ENCODE peak calls at places on chromosomes 3 and 15, in four cellular contexts. H, R, E and C are unnamed samples. For H3K4me1, the result is how much of the 10 kb centered on the place peaks cover.

GRCh38 chr3:121748638-121749275 is 784 bp downstream of the GOLGB1 start:
- DNase-seq in H (no peak), R (no peak), E (no peak), C (peak)

GRCh38 chr3:38992117-38992779 is 59.5 kb downstream of the SCN11A start:
- DNase-seq in H (no peak), R (no peak), E (no peak), C (no peak)

GRCh38 chr3:171206283-171206682 is 179.8 kb upstream of the SLC2A2 start:
- DNase-seq in H (no peak), R (no peak), E (no peak), C (no peak)

GRCh38 chr3:134754768-134755559 is 40.1 kb upstream of the EPHB1 start:
- DNase-seq in H (no peak), R (no peak), E (peak), C (peak)

GRCh38 chr3:113287818-113288648 is 76.7 kb downstream of the BOC start:
- DNase-seq in H (peak), R (peak), E (peak), C (no peak)

GRCh38 chr3:17032407-17033034 is 147.8 kb downstream of the PLCL2 start:
- DNase-seq in H (no peak), R (no peak), E (no peak), C (no peak)

GRCh38 chr3:75295013-75295412 is 369.1 kb upstream of the FRG2C start:
- DNase-seq in H (no peak), R (no peak), E (no peak), C (no peak)

GRCh38 chr3:71752911-71753715 is 542 bp upstream of the GPR27 start:
- DNase-seq in H (no peak), R (no peak), E (no peak), C (no peak)

GRCh38 chr15:39394534-39394933 is 186.3 kb upstream of the THBS1 start:
- DNase-seq in H (no peak), R (no peak), E (no peak), C (no peak)

GRCh38 chr3:119323401-119324107 is 29.4 kb downstream of the ARHGAP31 start:
- DNase-seq in H (no peak), R (no peak), E (no peak), C (no peak)

GRCh38 chr15:65130941-65131340 is 2.7 kb downstream of the PDCD7 start:
- DNase-seq in H (no peak), R (no peak), E (no peak), C (no peak)

GRCh38 chr15:100372695-100373036 is 30.9 kb upstream of the ADAMTS17 start:
- DNase-seq in H (peak), R (no peak), E (peak), C (no peak)

GRCh38 chr15:50051811-50052419 is 67.1 kb downstream of the ATP8B4 start:
- DNase-seq in H (peak), R (peak), E (peak), C (peak)

GRCh38 chr3:101780661-101781060 is 1.6 kb downstream of the NXPE3 start:
- DNase-seq in H (peak), R (no peak), E (no peak), C (peak)

GRCh38 chr15:83571820-83572707 is 81.9 kb upstream of the ADAMTSL3 start:
- DNase-seq in H (no peak), R (no peak), E (no peak), C (no peak)

GRCh38 chr3:119700269-119700919 is 2.4 kb upstream of the CFAP91 start:
- DNase-seq in H (no peak), R (peak), E (no peak), C (no peak)

GRCh38 chr3:123660276-123660675 is 75.4 kb upstream of the HACD2 start:
- DNase-seq in H (no peak), R (no peak), E (no peak), C (no peak)

GRCh38 chr3:67018789-67019525 is 20.9 kb downstream of the KBTBD8 start:
- DNase-seq in H (no peak), R (no peak), E (no peak), C (no peak)

GRCh38 chr3:67015702-67016500 is 17.8 kb downstream of the KBTBD8 start:
- DNase-seq in H (no peak), R (no peak), E (no peak), C (no peak)

GRCh38 chr3:67018105-67018788 is 20.1 kb downstream of the KBTBD8 start:
- DNase-seq in H (peak), R (peak), E (no peak), C (no peak)

GRCh38 chr3:67017211-67017610 is 19.1 kb downstream of the KBTBD8 start:
- DNase-seq in H (no peak), R (no peak), E (no peak), C (no peak)

GRCh38 chr3:67016522-67017080 is 18.5 kb downstream of the KBTBD8 start:
- DNase-seq in H (no peak), R (no peak), E (no peak), C (no peak)
- TF ChIP-seq POLR2A in H (no peak), R (no peak), E (no peak), C (no peak)

GRCh38 chr3:195893121-195893449 is 15.3 kb downstream of the TNK2 start:
- DNase-seq in H (no peak), R (peak), E (no peak), C (no peak)
- H3K4me1 ChIP-seq in H (under half), R (half or more), E (under half), C (half or more)

GRCh38 chr3:179266701-179267211 is 15.8 kb upstream of the KCNMB3 start:
- DNase-seq in H (no peak), R (peak), E (no peak), C (no peak)

GRCh38 chr3:179265875-179266274 is 15.0 kb upstream of the KCNMB3 start:
- DNase-seq in H (no peak), R (no peak), E (no peak), C (no peak)

GRCh38 chr3:179269152-179269707 is 18.3 kb upstream of the KCNMB3 start:
- DNase-seq in H (no peak), R (no peak), E (no peak), C (no peak)

GRCh38 chr3:179265092-179265491 is 14.2 kb upstream of the KCNMB3 start:
- DNase-seq in H (no peak), R (no peak), E (no peak), C (no peak)

DNA sequence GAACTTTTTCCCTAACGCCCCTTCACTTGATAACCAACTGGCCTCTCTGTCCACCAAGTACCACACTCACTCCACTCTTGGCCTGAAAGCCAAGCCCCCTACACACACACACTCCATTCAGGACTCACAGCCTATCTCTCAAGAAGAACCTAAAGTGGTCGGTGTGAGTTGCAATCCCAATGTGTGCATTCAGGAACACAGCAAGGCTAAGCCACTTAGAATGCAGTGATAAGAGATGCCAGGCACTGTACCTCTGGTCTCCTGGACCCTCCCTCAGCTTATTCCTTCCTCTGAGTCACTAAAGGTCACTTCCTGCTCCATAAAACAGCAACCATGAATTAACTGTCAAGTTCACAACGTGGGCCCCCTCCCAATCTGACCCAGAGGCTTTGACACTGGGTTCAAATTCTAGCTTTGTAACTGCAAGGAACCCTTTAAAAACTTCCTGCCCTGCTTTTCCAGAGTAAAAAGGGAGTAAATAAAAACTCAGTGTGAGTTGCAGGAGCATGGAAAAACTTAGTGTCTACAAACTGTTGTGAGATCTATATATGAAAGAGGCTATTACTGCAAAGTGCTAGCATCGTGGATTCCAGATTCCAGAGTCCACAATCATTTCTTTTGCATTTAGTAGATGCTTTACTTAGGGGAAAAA is 17.6 kb upstream of the KCNMB3 start:
- DNase-seq in H (no peak), R (no peak), E (no peak), C (no peak)
- TF ChIP-seq POLR2A in H (no peak), R (no peak), E (no peak), C (no peak)

GRCh38 chr3:141085331-141086047 is 34.3 kb downstream of the SPSB4 start:
- DNase-seq in H (no peak), R (no peak), E (no peak), C (no peak)
- H3K4me1 ChIP-seq in H (under half), R (under half), E (under half), C (under half)

GRCh38 chr3:127549826-127550487 is 40.6 kb downstream of the TPRA1 start:
- DNase-seq in H (no peak), R (no peak), E (no peak), C (no peak)

GRCh38 chr3:127546517-127546916 is 44.0 kb downstream of the TPRA1 start:
- DNase-seq in H (no peak), R (no peak), E (no peak), C (no peak)

GRCh38 chr3:127545711-127546457 is 44.6 kb downstream of the TPRA1 start:
- DNase-seq in H (no peak), R (no peak), E (no peak), C (no peak)

GRCh38 chr3:127546970-127547733 is 43.4 kb downstream of the TPRA1 start:
- DNase-seq in H (peak), R (peak), E (no peak), C (peak)

DNA sequence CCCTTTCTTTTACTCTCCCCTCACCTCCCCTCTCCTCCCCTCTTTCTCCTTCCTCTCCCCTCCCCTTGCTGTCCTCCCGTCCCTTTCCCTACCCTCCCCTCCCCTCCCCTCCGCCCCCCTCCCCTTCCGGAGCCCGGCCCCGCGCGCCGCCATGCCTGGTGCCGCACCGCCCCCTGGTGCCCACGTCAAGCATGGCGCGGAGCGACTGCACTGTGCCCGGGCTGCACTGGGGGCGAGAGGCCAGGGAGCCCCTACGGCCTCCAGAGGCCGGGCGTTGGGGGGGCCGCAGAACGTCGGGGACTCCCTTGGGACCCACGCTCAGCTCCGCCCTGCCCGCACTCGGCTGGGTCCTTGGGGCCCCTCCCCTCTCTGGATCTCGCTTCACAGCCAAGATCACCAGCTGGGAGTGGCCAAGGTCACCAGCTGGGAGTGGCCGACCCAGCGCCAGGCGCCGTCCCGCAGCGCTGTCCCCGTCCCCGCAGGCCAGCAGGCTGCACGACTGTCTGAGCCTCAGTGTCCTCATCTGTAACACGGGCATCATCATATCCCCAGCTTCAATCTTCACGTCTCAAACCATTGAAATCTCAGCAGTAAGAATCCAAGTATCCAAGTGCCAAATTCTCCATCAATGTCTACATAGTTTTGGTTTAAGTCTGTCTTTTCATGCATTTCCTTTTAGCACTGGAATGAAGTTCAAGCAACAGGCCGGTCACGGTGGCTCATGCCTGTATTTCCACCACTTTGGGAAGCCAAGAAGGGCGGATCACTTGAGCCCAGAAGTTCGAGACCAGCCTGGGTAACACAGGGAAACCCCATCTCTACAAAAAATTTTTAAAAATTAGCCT is 42.5 kb downstream of the TPRA1 start:
- DNase-seq in H (peak), R (peak), E (peak), C (peak)
- TF ChIP-seq POLR2A in H (no peak), R (no peak), E (no peak), C (no peak)